ENCODE peak calls at places on chromosomes 13 and 19, in five cellular contexts. One of them, this sample, is unnamed.

GRCh38 chr19:54390942-54391577 is 24.2 kb upstream of the TTYH1 start:
- DNase-seq in gastrocnemius medialis: no peak
- DNase-seq in IMR-90: peak
- DNase-seq in heart right ventricle: peak
- DNase-seq in astrocyte of the hippocampus: peak
- DNase-seq in this sample: peak

GRCh38 chr13:43493496-43494000 is 293.2 kb downstream of the ENOX1 start:
- DNase-seq in IMR-90: no peak
- DNase-seq in heart right ventricle: no peak
- DNase-seq in astrocyte of the hippocampus: no peak
- DNase-seq in gastrocnemius medialis: no peak
- DNase-seq in this sample: no peak

GRCh38 chr19:647566-648284 is 8.0 kb downstream of the FGF22 start:
- DNase-seq in IMR-90: no peak
- DNase-seq in gastrocnemius medialis: no peak
- DNase-seq in heart right ventricle: no peak
- DNase-seq in astrocyte of the hippocampus: no peak
- DNase-seq in this sample: no peak

GRCh38 chr13:70967564-70967963 is 859.3 kb upstream of the KLHL1 start:
- DNase-seq in IMR-90: no peak
- DNase-seq in astrocyte of the hippocampus: no peak
- DNase-seq in heart right ventricle: no peak
- DNase-seq in gastrocnemius medialis: no peak
- DNase-seq in this sample: no peak

GRCh38 chr19:41434450-41434849 is 5.3 kb downstream of the DMAC2 start:
- DNase-seq in IMR-90: no peak
- DNase-seq in astrocyte of the hippocampus: no peak
- DNase-seq in gastrocnemius medialis: no peak
- DNase-seq in heart right ventricle: no peak
- DNase-seq in this sample: no peak

GRCh38 chr19:32404213-32404938 is 1.2 kb upstream of the DPY19L3 start:
- DNase-seq in heart right ventricle: no peak
- DNase-seq in astrocyte of the hippocampus: no peak
- DNase-seq in gastrocnemius medialis: no peak
- DNase-seq in IMR-90: no peak
- DNase-seq in this sample: no peak

GRCh38 chr13:32267836-32268439 is 47.2 kb downstream of the ZAR1L start:
- DNase-seq in gastrocnemius medialis: no peak
- DNase-seq in heart right ventricle: no peak
- DNase-seq in IMR-90: no peak
- DNase-seq in astrocyte of the hippocampus: peak
- DNase-seq in this sample: no peak

GRCh38 chr19:19115954-19116353 is 22.3 kb downstream of the TMEM161A start:
- DNase-seq in gastrocnemius medialis: no peak
- DNase-seq in heart right ventricle: no peak
- DNase-seq in astrocyte of the hippocampus: no peak
- DNase-seq in IMR-90: no peak
- DNase-seq in this sample: no peak

GRCh38 chr19:39351537-39352037 is 9.4 kb downstream of the SAMD4B start:
- DNase-seq in astrocyte of the hippocampus: no peak
- DNase-seq in heart right ventricle: no peak
- DNase-seq in gastrocnemius medialis: no peak
- DNase-seq in IMR-90: peak
- DNase-seq in this sample: no peak

GRCh38 chr19:401836-402535 is 7.0 kb downstream of the C2CD4C start:
- DNase-seq in heart right ventricle: no peak
- DNase-seq in astrocyte of the hippocampus: peak
- DNase-seq in gastrocnemius medialis: no peak
- DNase-seq in IMR-90: no peak
- DNase-seq in this sample: no peak

GRCh38 chr13:107374038-107374437 is 806.1 kb upstream of the ARGLU1 start:
- DNase-seq in heart right ventricle: no peak
- DNase-seq in astrocyte of the hippocampus: peak
- DNase-seq in gastrocnemius medialis: no peak
- DNase-seq in IMR-90: peak
- DNase-seq in this sample: no peak

GRCh38 chr19:49488046-49488862 is 846 bp downstream of the RPL13A start:
- DNase-seq in astrocyte of the hippocampus: no peak
- DNase-seq in IMR-90: no peak
- DNase-seq in heart right ventricle: no peak
- DNase-seq in gastrocnemius medialis: no peak
- DNase-seq in this sample: no peak

GRCh38 chr13:64041296-64041695 is 2625.6 kb upstream of the PCDH20 start:
- DNase-seq in gastrocnemius medialis: no peak
- DNase-seq in IMR-90: no peak
- DNase-seq in heart right ventricle: no peak
- DNase-seq in astrocyte of the hippocampus: no peak
- DNase-seq in this sample: no peak

GRCh38 chr19:7373862-7374261 is 25.1 kb downstream of the ARHGEF18 start:
- DNase-seq in astrocyte of the hippocampus: no peak
- DNase-seq in IMR-90: no peak
- DNase-seq in heart right ventricle: no peak
- DNase-seq in gastrocnemius medialis: no peak
- DNase-seq in this sample: no peak